ENCODE peak calls at places on chromosomes 12 and 14, in six cellular contexts. Z is GOT3; J is DMS53; I is CD4-positive, CD25-positive, alpha-beta regulatory T cell; T is fibroblast of pulmonary artery; Y is stimulated activated CD4-positive, alpha-beta T cell treated with anti-CD3 and anti-CD28 coated beads, Interleukin-4, amount 100 ng/mL, for 48 hours. M is an unnamed sample.

GRCh38 chr14:78010688-78011087 is 159.5 kb upstream of the NRXN3 start:
- DNase-seq in Z (no peak), J (no peak), I (no peak), T (peak; percentile 10), Y (no peak), M (peak; percentile 19)

GRCh38 chr14:44449694-44450093 is 57.4 kb downstream of the FSCB start:
- DNase-seq in Z (no peak), J (peak; percentile 90), I (no peak), T (no peak), Y (no peak), M (no peak)

GRCh38 chr14:35632276-35633071 is 98.5 kb downstream of the INSM2 start:
- DNase-seq in Z (no peak), J (no peak), I (no peak), T (peak; percentile 25), Y (no peak), M (peak; percentile 98)

GRCh38 chr14:98259881-98260280 is 1012.1 kb downstream of the BCL11B start:
- DNase-seq in Z (no peak), J (no peak), I (no peak), T (no peak), Y (no peak), M (no peak)

GRCh38 chr12:105508096-105508495 is 177.6 kb downstream of the C12orf75 start:
- DNase-seq in Z (no peak), J (no peak), I (no peak), T (no peak), Y (no peak), M (no peak)

GRCh38 chr14:93332032-93332852 is 594 bp downstream of the BTBD7 start:
- DNase-seq in Z (no peak), J (peak; percentile 68), I (no peak), T (peak; percentile 56), Y (peak; percentile 17), M (peak; percentile 79)

GRCh38 chr12:126083931-126084330 is 1018.7 kb downstream of the AACS start:
- DNase-seq in Z (no peak), J (no peak), I (no peak), T (no peak), Y (no peak), M (no peak)

GRCh38 chr12:46523863-46524770 is 151.5 kb upstream of the SLC38A2 start:
- DNase-seq in Z (no peak), J (peak; percentile 51), I (peak; percentile 53), T (peak; percentile 87), Y (peak; percentile 38), M (no peak)

GRCh38 chr12:5442251-5443006 is 10.5 kb downstream of the NTF3 start:
- DNase-seq in Z (no peak), J (peak; percentile 99), I (no peak), T (peak; percentile 57), Y (no peak), M (peak; percentile 81)

GRCh38 chr12:24778486-24779304 is 170.2 kb downstream of the BCAT1 start:
- DNase-seq in Z (no peak), J (peak; percentile 98), I (no peak), T (peak; percentile 74), Y (no peak), M (peak; percentile 69)

GRCh38 chr12:101004891-101005290 is 205.1 kb downstream of the SLC5A8 start:
- DNase-seq in Z (no peak), J (no peak), I (no peak), T (no peak), Y (no peak), M (no peak)

GRCh38 chr12:109445224-109445623 is 31.9 kb downstream of the KCTD10 start:
- DNase-seq in Z (no peak), J (no peak), I (no peak), T (peak; percentile 39), Y (no peak), M (no peak)

GRCh38 chr12:90801776-90802175 is 153.2 kb downstream of the CCER1 start:
- DNase-seq in Z (no peak), J (peak; percentile 26), I (no peak), T (peak; percentile 44), Y (no peak), M (peak; percentile 12)

M was measured in NCI-H69.